ENCODE peak calls at places on chromosomes 6 and 20, in eight cellular contexts. X is thyroid gland, H is mucosa of descending colon, B is AG04450, L is endodermal cell, J is retinal pigment epithelial cell, E is cardiac muscle cell, Y is NB4. M is an unnamed sample.

GRCh38 chr20:58010186-58010585 is 218.3 kb downstream of the ANKRD60 start:
- DNase-seq in X (no peak), H (no peak), B (no peak), L (peak), J (no peak), E (no peak), Y (no peak), M (no peak)

GRCh38 chr6:110769923-110770322 is 45.3 kb downstream of the CDK19 start:
- DNase-seq in X (no peak), H (no peak), B (no peak), L (no peak), J (no peak), E (no peak), Y (no peak), M (no peak)

GRCh38 chr6:57248311-57248895 is 26.3 kb upstream of the RAB23 start:
- DNase-seq in X (no peak), H (no peak), B (no peak), L (no peak), J (no peak), E (no peak), Y (peak), M (no peak)

GRCh38 chr6:149820506-149820905 is 43.7 kb downstream of the LRP11 start:
- DNase-seq in X (no peak), H (no peak), B (no peak), L (no peak), J (no peak), E (no peak), Y (no peak), M (no peak)

GRCh38 chr20:6848992-6849391 is 81.5 kb downstream of the BMP2 start:
- DNase-seq in X (no peak), H (no peak), B (no peak), L (peak), J (no peak), E (no peak), Y (no peak), M (no peak)

GRCh38 chr6:90284745-90285481 is 11.7 kb downstream of the BACH2 start:
- DNase-seq in X (no peak), H (peak), B (no peak), L (no peak), J (peak), E (no peak), Y (peak), M (no peak)

GRCh38 chr6:24547243-24547642 is 52.5 kb downstream of the ALDH5A1 start:
- DNase-seq in X (no peak), H (no peak), B (no peak), L (peak), J (no peak), E (peak), Y (peak), M (no peak)

GRCh38 chr6:157760589-157761330 is 62.3 kb upstream of the SNX9 start:
- DNase-seq in X (no peak), H (no peak), B (peak), L (peak), J (peak), E (peak), Y (peak), M (peak)

GRCh38 chr6:21931641-21932335 is 338.2 kb downstream of the SOX4 start:
- DNase-seq in X (no peak), H (no peak), B (no peak), L (no peak), J (no peak), E (peak), Y (no peak), M (no peak)

GRCh38 chr6:144776031-144776819 is 491.1 kb downstream of the UTRN start:
- DNase-seq in X (no peak), H (no peak), B (no peak), L (no peak), J (no peak), E (no peak), Y (no peak), M (no peak)

GRCh38 chr6:75283907-75284284 is 696 bp downstream of the TMEM30A start:
- DNase-seq in X (peak), H (peak), B (no peak), L (no peak), J (no peak), E (no peak), Y (peak), M (no peak)

GRCh38 chr20:18566892-18567738 is at the start of gene SMIM26:
- DNase-seq in X (peak), H (peak), B (peak), L (peak), J (peak), E (peak), Y (peak), M (no peak)
- TF ChIP-seq CTCF in X (no peak), H (no peak), B (no peak), L (no peak), J (no peak), E (no peak), Y (no peak), M (no peak)

GRCh38 chr6:165049362-165049761 is 260.0 kb downstream of the C6orf118 start:
- DNase-seq in X (peak), H (peak), B (no peak), L (peak), J (no peak), E (peak), Y (peak), M (no peak)
- TF ChIP-seq CTCF in X (no peak), H (no peak), B (peak), L (peak), J (peak), E (peak), Y (peak), M (peak)

DNA sequence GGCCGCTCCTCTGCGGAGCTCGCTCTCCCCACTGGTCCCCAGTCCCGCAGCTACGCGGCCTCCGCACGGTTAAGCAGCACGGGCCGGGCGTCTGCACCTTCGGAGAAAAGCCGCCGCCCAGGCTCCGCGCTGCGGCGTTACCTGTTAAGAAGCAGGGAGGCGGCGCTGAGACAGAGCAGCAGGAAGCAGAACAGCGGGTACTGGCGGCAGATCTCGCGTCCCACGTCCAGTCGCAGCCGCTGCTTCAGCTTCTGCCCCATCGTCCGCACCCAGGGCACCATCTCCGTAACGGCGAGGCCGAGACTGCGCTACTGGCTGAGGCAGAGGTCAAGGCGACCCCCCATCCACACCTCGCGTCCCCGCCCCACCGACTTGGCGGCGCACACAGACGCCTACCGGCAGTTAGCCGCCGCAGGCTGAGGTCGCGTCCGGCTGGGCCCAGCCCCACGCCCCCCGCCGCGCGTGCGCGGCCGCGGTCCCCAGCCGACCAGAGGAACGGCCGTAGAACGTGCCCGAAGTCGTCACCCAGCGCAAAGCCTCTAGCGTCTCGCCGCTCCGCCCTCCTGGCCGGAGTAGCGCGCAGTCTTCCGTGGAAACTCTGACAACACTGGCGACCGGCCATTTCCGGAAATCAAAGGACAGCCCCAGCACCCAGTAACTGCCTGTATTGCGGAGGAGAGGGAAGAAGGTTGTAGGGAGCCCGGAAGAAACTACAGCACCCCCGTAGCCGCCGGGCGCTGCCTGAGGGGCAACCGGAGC is at the start of gene SNX14:
- DNase-seq in X (peak), H (peak), B (peak), L (peak), J (peak), E (peak), Y (peak), M (peak)
- TF ChIP-seq CTCF in X (no peak), H (no peak), B (no peak), L (no peak), J (no peak), E (no peak), Y (no peak), M (peak)

GRCh38 chr20:50595988-50596693 is 86.0 kb downstream of the PTPN1 start:
- DNase-seq in X (peak), H (no peak), B (no peak), L (peak), J (no peak), E (no peak), Y (no peak), M (no peak)

GRCh38 chr20:50593005-50593335 is 82.8 kb downstream of the PTPN1 start:
- DNase-seq in X (no peak), H (no peak), B (no peak), L (peak), J (no peak), E (no peak), Y (no peak), M (no peak)

GRCh38 chr20:50594231-50594590 is 84.0 kb downstream of the PTPN1 start:
- DNase-seq in X (no peak), H (no peak), B (no peak), L (no peak), J (no peak), E (peak), Y (peak), M (no peak)

GRCh38 chr20:50595433-50595895 is 85.3 kb downstream of the PTPN1 start:
- DNase-seq in X (no peak), H (no peak), B (no peak), L (peak), J (no peak), E (no peak), Y (no peak), M (no peak)

GRCh38 chr20:50594591-50595432 is 84.6 kb downstream of the PTPN1 start:
- DNase-seq in X (no peak), H (no peak), B (no peak), L (peak), J (no peak), E (no peak), Y (peak), M (no peak)
- TF ChIP-seq CTCF in X (no peak), H (no peak), B (no peak), L (peak), J (no peak), E (no peak), Y (no peak), M (no peak)

DNA sequence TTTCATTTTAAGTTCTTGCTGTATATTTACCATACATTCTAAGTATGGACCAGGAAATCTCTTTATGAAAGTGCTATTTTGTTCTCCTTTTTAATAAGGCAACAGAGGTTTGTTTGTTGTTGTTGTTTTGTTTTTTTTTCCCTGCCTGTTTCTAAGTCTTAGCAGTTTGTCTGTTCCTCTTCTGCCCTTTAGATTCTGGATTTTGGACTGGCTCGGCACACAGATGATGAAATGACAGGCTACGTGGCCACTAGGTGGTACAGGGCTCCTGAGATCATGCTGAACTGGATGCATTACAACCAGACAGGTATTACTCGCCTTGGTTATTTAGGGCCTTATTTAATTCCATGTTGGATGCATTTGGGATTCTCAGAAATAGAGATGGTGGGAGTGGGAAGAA is 48.0 kb downstream of the MAPK14 start:
- DNase-seq in X (no peak), H (peak), B (no peak), L (peak), J (no peak), E (no peak), Y (peak), M (no peak)
- TF ChIP-seq CTCF in X (no peak), H (no peak), B (no peak), L (peak), J (peak), E (no peak), Y (peak), M (no peak)

GRCh38 chr6:137973201-137973600 is 106.1 kb downstream of the TNFAIP3 start:
- DNase-seq in X (no peak), H (no peak), B (no peak), L (no peak), J (no peak), E (peak), Y (no peak), M (no peak)
- TF ChIP-seq CTCF in X (no peak), H (no peak), B (no peak), L (no peak), J (no peak), E (no peak), Y (no peak), M (no peak)